ENCODE peak calls at places on chromosome 14, in four cellular contexts. G, Q, X and Z are unnamed samples.

GRCh38 chr14:41950428-41950827 is 343.8 kb downstream of the LRFN5 start:
- DNase-seq in G (no peak), Q (no peak), X (no peak), Z (no peak)

GRCh38 chr14:94113490-94113889 is 3.0 kb downstream of the IFI27 start:
- DNase-seq in G (no peak), X (peak), Q (no peak), Z (no peak)

GRCh38 chr14:79705126-79705894 is 506.0 kb downstream of the DIO2 start:
- DNase-seq in G (no peak), Q (no peak), X (no peak), Z (no peak)

GRCh38 chr14:99383457-99384428 is 96.9 kb downstream of the SETD3 start:
- DNase-seq in Q (peak), G (no peak), X (no peak), Z (no peak)

GRCh38 chr14:22630486-22630885 is 13.7 kb downstream of the OR6J1 start:
- DNase-seq in Q (no peak), G (no peak), X (peak), Z (peak)

GRCh38 chr14:96698846-96699543 is 98.2 kb upstream of the VRK1 start:
- DNase-seq in Q (no peak), G (no peak), X (no peak), Z (no peak)

GRCh38 chr14:64796369-64796768 is 83.3 kb downstream of the SPTB start:
- DNase-seq in Q (no peak), X (no peak), G (no peak), Z (no peak)

GRCh38 chr14:50804181-50804721 is 26.7 kb downstream of the NIN start:
- DNase-seq in G (no peak), Q (peak), X (peak), Z (peak)

GRCh38 chr14:77344597-77344996 is 23.8 kb downstream of the GSTZ1 start:
- DNase-seq in X (no peak), G (no peak), Q (no peak), Z (no peak)

GRCh38 chr14:64324461-64325255 is 30.5 kb upstream of the ESR2 start:
- DNase-seq in Q (peak), G (no peak), X (peak), Z (peak)

GRCh38 chr14:69335421-69335820 is 62.7 kb downstream of the ERH start:
- DNase-seq in G (no peak), Q (peak), X (peak), Z (peak)

GRCh38 chr14:97902630-97903029 is 1105.4 kb downstream of the VRK1 start:
- DNase-seq in Q (no peak), G (no peak), X (no peak), Z (no peak)

GRCh38 chr14:23447634-23448353 is 12.3 kb upstream of the MYH7 start:
- DNase-seq in Q (no peak), X (no peak), G (no peak), Z (no peak)

GRCh38 chr14:59925797-59926196 is 5.9 kb downstream of the LRRC9 start:
- DNase-seq in G (no peak), Q (no peak), X (no peak), Z (no peak)

GRCh38 chr14:99205086-99205688 is 66.8 kb downstream of the BCL11B start:
- DNase-seq in X (no peak), Q (no peak), G (no peak), Z (no peak)

GRCh38 chr14:104286086-104286485 is 147.7 kb downstream of the KIF26A start:
- DNase-seq in G (no peak), X (no peak), Q (no peak), Z (no peak)

GRCh38 chr14:52553002-52553670 is 500 bp downstream of the GPR137C start:
- DNase-seq in G (no peak), Q (peak), X (peak), Z (peak)

GRCh38 chr14:64539186-64539552 is 1.4 kb upstream of the HSPA2 start:
- DNase-seq in G (no peak), Q (peak), X (peak), Z (peak)